ENCODE peak calls at places on chromosomes 4 and X, in seven cellular contexts. Q, V, X, M, H, C and E are unnamed samples.

GRCh38 chr4:182301736-182302135 is 58.5 kb downstream of the TENM3 start:
- DNase-seq in X (no peak), C (no peak), M (no peak), V (no peak), H (no peak), Q (no peak), E (no peak)

GRCh38 chr4:119041951-119042560 is 93.6 kb upstream of the MYOZ2 start:
- DNase-seq in X (peak), H (peak), M (peak), Q (peak), C (no peak), V (peak), E (peak)

GRCh38 chr4:77187231-77187630 is 30.2 kb downstream of the CCNG2 start:
- DNase-seq in V (no peak), X (no peak), C (no peak), H (no peak), M (no peak), Q (no peak), E (no peak)

GRCh38 chr4:16225996-16226815 is at the start of gene TAPT1:
- DNase-seq in V (peak), X (peak), H (peak), C (peak), M (peak), Q (no peak), E (peak)

GRCh38 chrX:72713130-72713529 is 976 bp downstream of the PHKA1 start:
- DNase-seq in Q (no peak), H (no peak), X (no peak), V (no peak), C (no peak), M (no peak), E (peak)

GRCh38 chr4:77100234-77100633 is 24.4 kb upstream of the CCNI start:
- DNase-seq in C (no peak), V (no peak), Q (no peak), H (no peak), M (no peak), X (peak), E (no peak)

GRCh38 chr4:99968330-99968729 is 18.3 kb upstream of the H2AZ1 start:
- DNase-seq in V (no peak), X (no peak), C (no peak), H (no peak), M (no peak), Q (no peak), E (no peak)

GRCh38 chr4:2939383-2940243 is 23.6 kb downstream of the NOP14 start:
- DNase-seq in C (no peak), H (no peak), Q (no peak), V (no peak), X (no peak), M (no peak), E (no peak)

GRCh38 chr4:7358100-7358735 is 76.5 kb downstream of the PSAPL1 start:
- DNase-seq in C (no peak), Q (no peak), V (no peak), X (peak), H (peak), M (no peak), E (no peak)

GRCh38 chr4:1008840-1009646 is 2.4 kb upstream of the FGFRL1 start:
- DNase-seq in Q (no peak), H (no peak), V (peak), M (no peak), X (no peak), C (no peak), E (peak)

GRCh38 chr4:68011684-68012083 is 48.4 kb upstream of the TMPRSS11A start:
- DNase-seq in H (no peak), V (no peak), C (no peak), Q (no peak), X (no peak), M (no peak), E (no peak)

GRCh38 chr4:612749-613125 is 12.6 kb upstream of the PDE6B start:
- DNase-seq in M (no peak), X (no peak), Q (no peak), H (no peak), V (no peak), C (no peak), E (no peak)

GRCh38 chrX:9494806-9495205 is 29.9 kb downstream of the TBL1X start:
- DNase-seq in M (no peak), X (no peak), V (no peak), C (no peak), H (no peak), Q (no peak), E (no peak)

GRCh38 chr4:142532054-142532453 is 314.0 kb downstream of the INPP4B start:
- DNase-seq in H (no peak), X (no peak), M (no peak), C (no peak), V (no peak), Q (no peak), E (no peak)

GRCh38 chrX:38126179-38126578 is 94.5 kb downstream of the SRPX start:
- DNase-seq in Q (no peak), X (no peak), V (no peak), H (no peak), M (no peak), C (no peak), E (no peak)

GRCh38 chr4:6396696-6397236 is 75.6 kb downstream of the PPP2R2C start:
- DNase-seq in Q (no peak), M (no peak), C (no peak), H (no peak), V (no peak), X (no peak), E (no peak)

GRCh38 chr4:84803121-84803520 is 163.4 kb downstream of the WDFY3 start:
- DNase-seq in X (no peak), M (no peak), C (no peak), Q (no peak), H (no peak), V (no peak), E (no peak)

GRCh38 chrX:39813631-39814246 is 284.0 kb downstream of the BCOR start:
- DNase-seq in Q (no peak), X (no peak), M (no peak), H (peak), C (peak), V (no peak), E (no peak)

GRCh38 chr4:752196-752861 is 46.7 kb downstream of the PCGF3 start:
- DNase-seq in X (no peak), V (no peak), C (no peak), H (no peak), M (no peak), Q (no peak), E (no peak)

GRCh38 chr4:5863461-5864113 is 29.3 kb downstream of the CRMP1 start:
- DNase-seq in V (no peak), H (no peak), M (no peak), C (no peak), X (peak), Q (no peak), E (peak)

GRCh38 chr4:152190907-152191306 is 345.0 kb downstream of the FBXW7 start:
- DNase-seq in X (no peak), M (no peak), H (no peak), Q (no peak), C (no peak), V (no peak), E (no peak)

GRCh38 chrX:24475480-24475879 is 10.4 kb downstream of the PDK3 start:
- DNase-seq in H (no peak), X (no peak), M (no peak), Q (no peak), C (no peak), V (no peak), E (peak)

GRCh38 chr4:60034371-60034770 is 1165.8 kb upstream of the ADGRL3 start:
- DNase-seq in X (no peak), V (no peak), M (no peak), C (no peak), H (no peak), Q (no peak), E (no peak)

GRCh38 chr4:113781439-113782040 is 20.0 kb upstream of the CAMK2D start:
- DNase-seq in C (no peak), V (no peak), X (peak), M (no peak), H (no peak), Q (no peak), E (peak)

GRCh38 chr4:147355849-147356248 is 125.0 kb upstream of the EDNRA start:
- DNase-seq in C (no peak), M (no peak), V (no peak), X (no peak), Q (no peak), H (no peak), E (no peak)

GRCh38 chr4:74217365-74217764 is 59.4 kb downstream of the MTHFD2L start:
- DNase-seq in V (no peak), M (no peak), H (no peak), Q (no peak), X (no peak), C (no peak), E (peak)

GRCh38 chr4:119097282-119097900 is 38.2 kb upstream of the MYOZ2 start:
- DNase-seq in M (no peak), H (no peak), V (no peak), Q (no peak), C (no peak), X (no peak), E (no peak)

GRCh38 chr4:108881190-108881589 is 118.3 kb upstream of the ETNPPL start:
- DNase-seq in H (no peak), M (no peak), V (no peak), X (peak), Q (no peak), C (no peak), E (no peak)

GRCh38 chrX:44343412-44343942 is at the start of gene EFHC2:
- DNase-seq in X (no peak), Q (no peak), H (no peak), V (peak), M (peak), C (peak), E (peak)

GRCh38 chrX:119266364-119266995 is 30.4 kb downstream of the PGRMC1 start:
- DNase-seq in V (no peak), X (peak), H (no peak), Q (no peak), C (no peak), M (peak), E (peak)

GRCh38 chr4:2251795-2252529 is 9.9 kb downstream of the MXD4 start:
- DNase-seq in C (no peak), M (no peak), Q (no peak), X (no peak), V (no peak), H (no peak), E (no peak)

GRCh38 chrX:111124418-111124817 is 28.4 kb downstream of the PAK3 start:
- DNase-seq in M (no peak), H (no peak), V (no peak), Q (no peak), X (no peak), C (no peak), E (peak)